ENCODE peak calls at places on chromosomes 5 and 9, in seven cellular contexts. X is tibial nerve, A is type B pancreatic cell, N is neural progenitor cell, Q is CD14-positive monocyte, B is heart left ventricle, Z is cardiac muscle cell. R is an unnamed sample.

GRCh38 chr5:109399092-109399759 is 10.5 kb downstream of the PJA2 start:
- DNase-seq in X (no peak), A (no peak), N (no peak), Q (no peak), B (no peak), Z (no peak), R (no peak)

GRCh38 chr5:57887851-57888621 is 405.4 kb upstream of the ACTBL2 start:
- DNase-seq in X (peak; percentile 22), A (no peak), N (peak; percentile 70), Q (no peak), B (peak; percentile 58), Z (peak; percentile 77), R (peak; percentile 48)

GRCh38 chr9:129494113-129494789 is 126.7 kb downstream of the C9orf50 start:
- DNase-seq in X (no peak), A (no peak), N (peak; percentile 21), Q (no peak), B (no peak), Z (no peak), R (no peak)

GRCh38 chr9:117095116-117095515 is 319.7 kb downstream of the ASTN2 start:
- DNase-seq in X (no peak), A (no peak), N (no peak), Q (no peak), B (no peak), Z (no peak), R (no peak)

GRCh38 chr9:33186457-33187168 is 19.5 kb upstream of the B4GALT1 start:
- DNase-seq in X (no peak), A (no peak), N (no peak), Q (no peak), B (peak; percentile 50), Z (no peak), R (no peak)

GRCh38 chr5:173794901-173795416 is 93.2 kb upstream of the CPEB4 start:
- DNase-seq in X (no peak), A (no peak), N (no peak), Q (no peak), B (no peak), Z (no peak), R (no peak)

GRCh38 chr5:160242140-160242539 is 12.8 kb downstream of the FABP6 start:
- DNase-seq in X (no peak), A (no peak), N (no peak), Q (no peak), B (no peak), Z (no peak), R (no peak)

GRCh38 chr5:180154821-180155220 is 54.2 kb downstream of the RASGEF1C start:
- DNase-seq in X (no peak), A (peak; percentile 29), N (no peak), Q (no peak), B (no peak), Z (no peak), R (no peak)

GRCh38 chr5:173229381-173229959 is 5.5 kb downstream of the NKX2-5 start:
- DNase-seq in X (peak; percentile 14), A (no peak), N (peak; percentile 30), Q (no peak), B (peak; percentile 39), Z (peak; percentile 41), R (no peak)

GRCh38 chr9:32587901-32588300 is 14.9 kb upstream of the NDUFB6 start:
- DNase-seq in X (no peak), A (no peak), N (no peak), Q (no peak), B (no peak), Z (no peak), R (no peak)

GRCh38 chr5:132298305-132298704 is 4.1 kb downstream of the SLC22A4 start:
- DNase-seq in X (no peak), A (no peak), N (no peak), Q (no peak), B (no peak), Z (no peak), R (no peak)

GRCh38 chr5:143153332-143154119 is 250.0 kb downstream of the NR3C1 start:
- DNase-seq in X (peak; percentile 81), A (no peak), N (no peak), Q (no peak), B (peak; percentile 68), Z (no peak), R (no peak)

GRCh38 chr9:123739387-123739786 is 190.5 kb downstream of the DENND1A start:
- DNase-seq in X (no peak), A (no peak), N (no peak), Q (no peak), B (no peak), Z (no peak), R (no peak)

GRCh38 chr5:80231243-80231642 is 24.6 kb downstream of the SERINC5 start:
- DNase-seq in X (no peak), A (no peak), N (no peak), Q (no peak), B (no peak), Z (no peak), R (no peak)

GRCh38 chr5:124631874-124632550 is 114.4 kb downstream of the ZNF608 start:
- DNase-seq in X (no peak), A (no peak), N (peak; percentile 71), Q (no peak), B (no peak), Z (peak; percentile 70), R (no peak)

GRCh38 chr9:109859447-109859846 is 79.4 kb downstream of the PALM2AKAP2 start:
- DNase-seq in X (no peak), A (no peak), N (no peak), Q (no peak), B (no peak), Z (no peak), R (no peak)
- TF ChIP-seq CTCF in X (no peak), A (peak; percentile 44), N (peak; percentile 14), Q (peak; percentile 42), B (no peak), Z (peak; percentile 30), R (peak; percentile 22)

GRCh38 chr9:127852829-127853228 is 1.6 kb downstream of the ENG start:
- DNase-seq in X (no peak), A (no peak), N (no peak), Q (no peak), B (no peak), Z (no peak), R (no peak)

GRCh38 chr9:127856094-127856740 is 1.8 kb upstream of the ENG start:
- DNase-seq in X (no peak), A (no peak), N (no peak), Q (no peak), B (no peak), Z (no peak), R (no peak)

GRCh38 chr9:127853312-127854168 is 918 bp downstream of the ENG start:
- DNase-seq in X (no peak), A (no peak), N (no peak), Q (no peak), B (no peak), Z (peak; percentile 54), R (no peak)

GRCh38 chr9:127855522-127855921 is 1.1 kb upstream of the ENG start:
- DNase-seq in X (no peak), A (no peak), N (no peak), Q (no peak), B (no peak), Z (no peak), R (no peak)

GRCh38 chr9:127854169-127854833 is at the start of gene ENG:
- DNase-seq in X (peak; percentile 66), A (no peak), N (no peak), Q (peak; percentile 59), B (peak; percentile 94), Z (no peak), R (peak; percentile 60)
- TF ChIP-seq CTCF in X (no peak), A (no peak), N (no peak), Q (peak; percentile 25), B (no peak), Z (peak; percentile 11), R (no peak)

DNA sequence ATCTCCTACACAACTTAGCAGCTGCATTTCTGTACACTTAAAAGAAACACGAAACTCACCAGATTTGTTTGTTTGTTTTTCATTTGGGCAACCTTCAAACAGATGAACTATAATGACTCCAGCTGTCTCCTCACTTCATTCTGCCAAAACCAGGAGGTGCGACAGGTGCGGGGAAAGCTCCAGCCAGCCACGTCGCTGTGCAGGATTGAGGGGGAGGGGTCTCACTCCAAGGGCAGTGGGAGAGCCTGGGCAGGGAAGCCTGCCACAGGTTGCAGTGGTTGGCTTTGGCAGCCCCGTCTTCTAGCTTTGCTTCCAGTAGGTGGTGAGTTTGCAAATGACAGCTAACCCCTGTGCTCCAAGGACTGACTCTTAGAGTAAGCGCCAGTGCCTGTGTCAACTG is 215.8 kb downstream of the CEMIP2 start:
- DNase-seq in X (no peak), A (no peak), N (peak; percentile 64), Q (no peak), B (no peak), Z (peak; percentile 43), R (peak; percentile 4)
- TF ChIP-seq CTCF in X (no peak), A (no peak), N (no peak), Q (no peak), B (no peak), Z (no peak), R (no peak)

DNA sequence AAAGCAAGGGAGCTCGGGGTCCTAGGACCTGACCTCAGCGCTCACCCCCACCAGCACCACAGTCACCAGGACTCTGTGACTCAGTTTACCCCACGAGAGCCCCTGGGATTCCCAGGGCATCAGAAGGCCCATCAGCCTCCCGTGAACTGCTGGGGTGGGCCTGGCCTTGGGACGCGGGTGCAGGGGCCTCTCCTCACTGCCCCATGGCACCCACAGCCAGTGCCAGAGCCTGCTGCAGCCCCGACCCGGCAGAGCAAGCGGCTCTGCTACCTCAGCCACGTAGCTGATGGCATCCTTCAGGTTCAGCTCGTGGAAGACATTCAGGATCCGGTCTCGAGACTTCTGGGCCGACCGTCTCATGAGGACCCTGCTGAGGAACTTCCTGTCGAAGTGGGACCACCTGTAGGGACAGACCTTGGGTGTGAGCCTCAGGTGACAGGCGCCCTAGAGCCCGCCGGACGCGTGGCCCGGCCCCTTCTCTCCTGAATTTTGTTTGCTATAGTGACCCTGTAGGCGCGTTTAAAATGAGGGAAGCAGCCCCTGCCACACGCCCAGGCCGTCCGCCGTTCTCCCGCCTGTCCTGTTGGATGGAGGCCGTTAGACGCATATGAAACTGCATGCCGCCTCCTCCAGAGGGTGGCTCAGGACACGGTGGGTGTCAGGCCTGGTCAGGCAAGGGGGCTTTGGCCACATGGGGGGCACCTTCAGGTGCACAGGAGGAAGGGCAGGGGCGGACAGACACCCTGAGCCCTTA is 36.8 kb downstream of the EXOC3 start:
- DNase-seq in X (no peak), A (no peak), N (no peak), Q (no peak), B (no peak), Z (no peak), R (no peak)
- TF ChIP-seq CTCF in X (no peak), A (no peak), N (no peak), Q (no peak), B (no peak), Z (no peak), R (no peak)